ENCODE peak calls at places on chromosome 19, in eight cellular contexts. One of them, this sample, is unnamed. For H3K9me3, the result is how much of the 10 kb centered on the place peaks cover.

GRCh38 chr19:51461723-51462161 is 3.5 kb upstream of the SIGLEC8 start:
- DNase-seq in CD8-positive, alpha-beta T cell: no peak
- DNase-seq in left ventricle myocardium inferior: no peak
- DNase-seq in testis: no peak
- DNase-seq in psoas muscle: no peak
- DNase-seq in stomach: peak
- DNase-seq in cardiac muscle cell: no peak
- DNase-seq in PC-3: no peak
- DNase-seq in this sample: no peak

GRCh38 chr19:11418518-11419506 is at the start of gene RGL3:
- DNase-seq in CD8-positive, alpha-beta T cell: no peak
- DNase-seq in left ventricle myocardium inferior: peak
- DNase-seq in testis: no peak
- DNase-seq in psoas muscle: peak
- DNase-seq in stomach: peak
- DNase-seq in cardiac muscle cell: peak
- DNase-seq in PC-3: peak
- DNase-seq in this sample: no peak

GRCh38 chr19:13998426-13998825 is 7.7 kb downstream of the RFX1 start:
- DNase-seq in CD8-positive, alpha-beta T cell: no peak
- DNase-seq in left ventricle myocardium inferior: no peak
- DNase-seq in testis: no peak
- DNase-seq in psoas muscle: no peak
- DNase-seq in stomach: no peak
- DNase-seq in cardiac muscle cell: no peak
- DNase-seq in PC-3: peak
- DNase-seq in this sample: no peak

GRCh38 chr19:18606281-18607221 is at the start of gene CRLF1:
- DNase-seq in CD8-positive, alpha-beta T cell: no peak
- DNase-seq in left ventricle myocardium inferior: no peak
- DNase-seq in testis: no peak
- DNase-seq in psoas muscle: no peak
- DNase-seq in stomach: no peak
- DNase-seq in cardiac muscle cell: no peak
- DNase-seq in PC-3: no peak
- DNase-seq in this sample: no peak

GRCh38 chr19:12544401-12544876 is 6.8 kb downstream of the ZNF564 start:
- DNase-seq in CD8-positive, alpha-beta T cell: no peak
- DNase-seq in left ventricle myocardium inferior: no peak
- DNase-seq in testis: no peak
- DNase-seq in psoas muscle: no peak
- DNase-seq in stomach: no peak
- DNase-seq in cardiac muscle cell: no peak
- DNase-seq in PC-3: no peak
- DNase-seq in this sample: no peak

GRCh38 chr19:17830567-17831418 is 9.5 kb upstream of the INSL3 start:
- DNase-seq in CD8-positive, alpha-beta T cell: no peak
- DNase-seq in left ventricle myocardium inferior: no peak
- DNase-seq in testis: peak
- DNase-seq in psoas muscle: peak
- DNase-seq in stomach: peak
- DNase-seq in cardiac muscle cell: peak
- DNase-seq in PC-3: peak
- DNase-seq in this sample: peak

GRCh38 chr19:2391118-2391725 is 31.2 kb downstream of the TMPRSS9 start:
- DNase-seq in CD8-positive, alpha-beta T cell: peak
- DNase-seq in left ventricle myocardium inferior: no peak
- DNase-seq in testis: peak
- DNase-seq in psoas muscle: no peak
- DNase-seq in stomach: peak
- DNase-seq in cardiac muscle cell: peak
- DNase-seq in PC-3: peak
- DNase-seq in this sample: no peak

GRCh38 chr19:46951236-46951986 is 68.2 kb upstream of the NPAS1 start:
- DNase-seq in CD8-positive, alpha-beta T cell: no peak
- DNase-seq in left ventricle myocardium inferior: no peak
- DNase-seq in testis: no peak
- DNase-seq in psoas muscle: no peak
- DNase-seq in stomach: no peak
- DNase-seq in cardiac muscle cell: no peak
- DNase-seq in PC-3: peak
- DNase-seq in this sample: no peak

GRCh38 chr19:32673573-32673972 is 1.4 kb downstream of the ANKRD27 start:
- DNase-seq in CD8-positive, alpha-beta T cell: no peak
- DNase-seq in left ventricle myocardium inferior: no peak
- DNase-seq in testis: no peak
- DNase-seq in psoas muscle: no peak
- DNase-seq in stomach: no peak
- DNase-seq in cardiac muscle cell: no peak
- DNase-seq in PC-3: no peak
- DNase-seq in this sample: no peak

GRCh38 chr19:18966304-18966703 is 25.3 kb upstream of the HOMER3 start:
- DNase-seq in CD8-positive, alpha-beta T cell: no peak
- DNase-seq in left ventricle myocardium inferior: no peak
- DNase-seq in testis: no peak
- DNase-seq in psoas muscle: no peak
- DNase-seq in stomach: no peak
- DNase-seq in cardiac muscle cell: no peak
- DNase-seq in PC-3: peak
- DNase-seq in this sample: no peak

GRCh38 chr19:42076375-42076944 is 494 bp downstream of the ZNF574 start:
- DNase-seq in CD8-positive, alpha-beta T cell: no peak
- DNase-seq in left ventricle myocardium inferior: no peak
- DNase-seq in testis: peak
- DNase-seq in psoas muscle: no peak
- DNase-seq in stomach: no peak
- DNase-seq in cardiac muscle cell: no peak
- DNase-seq in PC-3: peak
- DNase-seq in this sample: peak

GRCh38 chr19:1166872-1167573 is 7.0 kb downstream of the SBNO2 start:
- DNase-seq in CD8-positive, alpha-beta T cell: no peak
- DNase-seq in left ventricle myocardium inferior: no peak
- DNase-seq in testis: peak
- DNase-seq in psoas muscle: no peak
- DNase-seq in stomach: no peak
- DNase-seq in cardiac muscle cell: no peak
- DNase-seq in PC-3: peak
- DNase-seq in this sample: no peak

GRCh38 chr19:13850910-13851753 is 25.8 kb upstream of the NANOS3 start:
- DNase-seq in CD8-positive, alpha-beta T cell: peak
- DNase-seq in left ventricle myocardium inferior: peak
- DNase-seq in testis: no peak
- DNase-seq in psoas muscle: peak
- DNase-seq in stomach: peak
- DNase-seq in cardiac muscle cell: no peak
- DNase-seq in PC-3: peak
- DNase-seq in this sample: peak

GRCh38 chr19:31261019-31261595 is 88.1 kb downstream of the TSHZ3 start:
- DNase-seq in CD8-positive, alpha-beta T cell: no peak
- DNase-seq in left ventricle myocardium inferior: no peak
- DNase-seq in testis: no peak
- DNase-seq in psoas muscle: no peak
- DNase-seq in stomach: peak
- DNase-seq in cardiac muscle cell: no peak
- DNase-seq in PC-3: no peak
- DNase-seq in this sample: no peak

GRCh38 chr19:8451885-8452284 is 7.1 kb downstream of the HNRNPM start:
- DNase-seq in CD8-positive, alpha-beta T cell: no peak
- DNase-seq in left ventricle myocardium inferior: no peak
- DNase-seq in testis: no peak
- DNase-seq in psoas muscle: no peak
- DNase-seq in stomach: no peak
- DNase-seq in cardiac muscle cell: no peak
- DNase-seq in PC-3: peak
- DNase-seq in this sample: no peak

GRCh38 chr19:2290441-2291184 is 8.6 kb upstream of the PEAK3 start:
- DNase-seq in CD8-positive, alpha-beta T cell: peak
- DNase-seq in left ventricle myocardium inferior: no peak
- DNase-seq in testis: no peak
- DNase-seq in psoas muscle: no peak
- DNase-seq in stomach: no peak
- DNase-seq in cardiac muscle cell: no peak
- DNase-seq in PC-3: no peak
- DNase-seq in this sample: no peak

GRCh38 chr19:49896863-49897621 is at the start of gene IL4I1:
- DNase-seq in CD8-positive, alpha-beta T cell: peak
- DNase-seq in left ventricle myocardium inferior: no peak
- DNase-seq in testis: no peak
- DNase-seq in psoas muscle: no peak
- DNase-seq in stomach: no peak
- DNase-seq in cardiac muscle cell: no peak
- DNase-seq in PC-3: no peak
- DNase-seq in this sample: peak

DNA sequence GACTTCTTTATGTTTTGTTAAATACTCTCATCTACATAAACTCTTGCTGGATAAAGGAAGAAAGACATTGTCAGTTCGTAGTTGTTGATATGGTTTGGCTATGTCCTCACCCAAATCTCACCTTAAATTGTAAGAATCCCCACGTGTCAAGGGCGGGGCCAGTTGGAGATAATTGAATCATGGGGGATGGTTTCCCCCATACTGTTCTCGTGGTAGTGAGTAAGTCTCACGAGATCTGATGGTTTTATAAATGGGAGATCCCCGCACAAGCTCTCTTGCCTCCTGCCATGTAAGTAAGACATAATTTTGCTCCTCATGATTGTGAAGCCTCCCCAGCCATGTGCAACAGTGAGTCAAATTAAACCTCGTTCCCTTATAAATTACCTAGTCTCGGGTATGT is 3.6 kb downstream of the ADGRE1 start:
- DNase-seq in CD8-positive, alpha-beta T cell: peak
- DNase-seq in left ventricle myocardium inferior: no peak
- DNase-seq in testis: no peak
- DNase-seq in psoas muscle: no peak
- DNase-seq in stomach: no peak
- DNase-seq in cardiac muscle cell: no peak
- DNase-seq in PC-3: no peak
- DNase-seq in this sample: no peak
- H3K9me3 ChIP-seq in CD8-positive, alpha-beta T cell: under half
- H3K9me3 ChIP-seq in left ventricle myocardium inferior: under half
- H3K9me3 ChIP-seq in testis: under half
- H3K9me3 ChIP-seq in psoas muscle: under half
- H3K9me3 ChIP-seq in stomach: under half
- H3K9me3 ChIP-seq in cardiac muscle cell: under half
- H3K9me3 ChIP-seq in PC-3: under half
- H3K9me3 ChIP-seq in this sample: under half

GRCh38 chr19:34963531-34964406 is at the start of gene ZNF792:
- DNase-seq in CD8-positive, alpha-beta T cell: peak
- DNase-seq in left ventricle myocardium inferior: peak
- DNase-seq in testis: peak
- DNase-seq in psoas muscle: peak
- DNase-seq in stomach: peak
- DNase-seq in cardiac muscle cell: peak
- DNase-seq in PC-3: peak
- DNase-seq in this sample: peak

GRCh38 chr19:34961775-34962174 is 2.3 kb downstream of the ZNF792 start:
- DNase-seq in CD8-positive, alpha-beta T cell: no peak
- DNase-seq in left ventricle myocardium inferior: no peak
- DNase-seq in testis: no peak
- DNase-seq in psoas muscle: no peak
- DNase-seq in stomach: no peak
- DNase-seq in cardiac muscle cell: no peak
- DNase-seq in PC-3: no peak
- DNase-seq in this sample: no peak

GRCh38 chr19:34960940-34961679 is 2.9 kb downstream of the ZNF792 start:
- DNase-seq in CD8-positive, alpha-beta T cell: no peak
- DNase-seq in left ventricle myocardium inferior: no peak
- DNase-seq in testis: no peak
- DNase-seq in psoas muscle: no peak
- DNase-seq in stomach: no peak
- DNase-seq in cardiac muscle cell: no peak
- DNase-seq in PC-3: no peak
- DNase-seq in this sample: no peak

GRCh38 chr19:34962945-34963530 is 991 bp downstream of the ZNF792 start:
- DNase-seq in CD8-positive, alpha-beta T cell: no peak
- DNase-seq in left ventricle myocardium inferior: no peak
- DNase-seq in testis: no peak
- DNase-seq in psoas muscle: no peak
- DNase-seq in stomach: no peak
- DNase-seq in cardiac muscle cell: no peak
- DNase-seq in PC-3: peak
- DNase-seq in this sample: no peak

GRCh38 chr19:34962281-34962944 is 1.6 kb downstream of the ZNF792 start:
- DNase-seq in CD8-positive, alpha-beta T cell: peak
- DNase-seq in left ventricle myocardium inferior: no peak
- DNase-seq in testis: no peak
- DNase-seq in psoas muscle: no peak
- DNase-seq in stomach: no peak
- DNase-seq in cardiac muscle cell: no peak
- DNase-seq in PC-3: peak
- DNase-seq in this sample: no peak
- H3K9me3 ChIP-seq in CD8-positive, alpha-beta T cell: under half
- H3K9me3 ChIP-seq in left ventricle myocardium inferior: half or more
- H3K9me3 ChIP-seq in testis: under half
- H3K9me3 ChIP-seq in psoas muscle: under half
- H3K9me3 ChIP-seq in stomach: under half
- H3K9me3 ChIP-seq in cardiac muscle cell: under half
- H3K9me3 ChIP-seq in PC-3: under half
- H3K9me3 ChIP-seq in this sample: under half

GRCh38 chr19:23769691-23770468 is 11.2 kb upstream of the ZNF681 start:
- DNase-seq in CD8-positive, alpha-beta T cell: no peak
- DNase-seq in left ventricle myocardium inferior: no peak
- DNase-seq in testis: no peak
- DNase-seq in psoas muscle: no peak
- DNase-seq in stomach: no peak
- DNase-seq in cardiac muscle cell: no peak
- DNase-seq in PC-3: no peak
- DNase-seq in this sample: no peak
- H3K9me3 ChIP-seq in CD8-positive, alpha-beta T cell: under half
- H3K9me3 ChIP-seq in left ventricle myocardium inferior: under half
- H3K9me3 ChIP-seq in testis: under half
- H3K9me3 ChIP-seq in psoas muscle: under half
- H3K9me3 ChIP-seq in stomach: under half
- H3K9me3 ChIP-seq in cardiac muscle cell: under half
- H3K9me3 ChIP-seq in PC-3: under half
- H3K9me3 ChIP-seq in this sample: under half

DNA sequence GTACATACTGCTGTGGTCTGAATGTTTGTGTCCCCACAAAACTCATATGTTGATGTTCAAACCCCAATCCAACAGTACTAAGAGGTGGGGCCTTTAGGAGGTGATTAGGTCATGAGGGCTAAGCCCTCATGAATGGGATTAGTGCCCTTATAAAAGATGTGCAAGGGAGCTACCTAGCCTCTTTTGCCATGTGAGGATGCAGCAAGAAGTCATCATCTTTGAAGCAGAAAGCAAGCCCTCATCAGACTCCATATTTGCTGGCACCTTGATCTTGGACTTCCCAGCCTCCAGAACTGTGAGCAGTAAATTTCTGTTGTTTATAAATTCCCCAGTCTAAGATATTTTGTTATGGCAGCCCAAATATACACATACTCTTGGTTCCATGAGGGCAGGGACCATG is 33.9 kb downstream of the PEG3 start:
- DNase-seq in CD8-positive, alpha-beta T cell: no peak
- DNase-seq in left ventricle myocardium inferior: no peak
- DNase-seq in testis: no peak
- DNase-seq in psoas muscle: no peak
- DNase-seq in stomach: no peak
- DNase-seq in cardiac muscle cell: no peak
- DNase-seq in PC-3: no peak
- DNase-seq in this sample: no peak
- H3K9me3 ChIP-seq in CD8-positive, alpha-beta T cell: under half
- H3K9me3 ChIP-seq in left ventricle myocardium inferior: under half
- H3K9me3 ChIP-seq in testis: under half
- H3K9me3 ChIP-seq in psoas muscle: under half
- H3K9me3 ChIP-seq in stomach: under half
- H3K9me3 ChIP-seq in cardiac muscle cell: under half
- H3K9me3 ChIP-seq in PC-3: half or more
- H3K9me3 ChIP-seq in this sample: under half

This sample was measured in T-helper 17 cell.